ENCODE peak calls at places on chromosome 15, in nine cellular contexts. R is activated T-cell treated with anti-CD3 and anti-CD28 coated beads, Interleukin-2, amount 50 U/mL, for 72 hours; U is T-helper 1 cell; S is transverse colon; D is CD8-positive, alpha-beta T cell; Y is stimulated activated CD4-positive, alpha-beta T cell treated with anti-CD3 and anti-CD28 coated beads, TNF-alpha, amount 100 ng/mL, for 1 hour; T is iris pigment epithelial cell; K is lower lobe of right lung; G is tibial artery. B is an unnamed sample.
A peak's percentile ranks its signal among the peaks of the same experiment; 100 is the strongest.

GRCh38 chr15:59680346-59680745 is 8.8 kb downstream of the BNIP2 start:
- DNase-seq in S (no peak), R (no peak), Y (no peak), G (no peak), K (no peak), D (no peak), U (no peak), T (no peak), B (no peak)

GRCh38 chr15:62163847-62164499 is 1.1 kb downstream of the C2CD4B start:
- DNase-seq in Y (no peak), D (no peak), U (no peak), T (no peak), G (no peak), S (peak; percentile 14), K (peak; percentile 40), R (no peak), B (no peak)

GRCh38 chr15:88115529-88116152 is 140.9 kb downstream of the NTRK3 start:
- DNase-seq in Y (no peak), R (no peak), D (no peak), T (no peak), U (no peak), S (peak; percentile 42), G (no peak), K (no peak), B (no peak)

GRCh38 chr15:88635343-88635742 is 3.5 kb upstream of the ISG20 start:
- DNase-seq in K (no peak), D (no peak), Y (no peak), G (no peak), U (no peak), S (peak; percentile 57), R (no peak), T (peak; percentile 76), B (no peak)

GRCh38 chr15:58477228-58477627 is 45.4 kb downstream of the LIPC start:
- DNase-seq in K (no peak), T (no peak), D (no peak), G (no peak), Y (no peak), S (no peak), R (no peak), U (no peak), B (no peak)

GRCh38 chr15:76470691-76471090 is 134.1 kb downstream of the ISL2 start:
- DNase-seq in G (no peak), K (no peak), R (no peak), D (no peak), Y (no peak), S (no peak), T (peak; percentile 65), U (no peak), B (peak; percentile 76)

GRCh38 chr15:59377940-59378339 is 5.3 kb upstream of the MYO1E start:
- DNase-seq in D (no peak), S (no peak), T (no peak), R (no peak), U (no peak), K (no peak), G (no peak), Y (no peak), B (no peak)

GRCh38 chr15:89093509-89093908 is 5.3 kb downstream of the ABHD2 start:
- DNase-seq in G (no peak), D (no peak), R (no peak), Y (no peak), U (no peak), S (no peak), T (no peak), K (no peak), B (no peak)

GRCh38 chr15:74542192-74543042 is 1.4 kb downstream of the ARID3B start:
- DNase-seq in R (no peak), S (no peak), D (no peak), G (no peak), U (no peak), K (no peak), Y (no peak), T (no peak), B (no peak)

GRCh38 chr15:39542385-39543065 is 38.4 kb upstream of the THBS1 start:
- DNase-seq in R (no peak), S (no peak), Y (no peak), K (no peak), D (no peak), T (no peak), U (no peak), G (no peak), B (no peak)

GRCh38 chr15:34217587-34218225 is 7.1 kb upstream of the EMC4 start:
- DNase-seq in R (no peak), K (no peak), D (no peak), S (no peak), Y (no peak), T (peak; percentile 19), U (no peak), G (no peak), B (no peak)

GRCh38 chr15:57213783-57214366 is 162.4 kb upstream of the CGNL1 start:
- DNase-seq in R (no peak), D (no peak), Y (no peak), U (no peak), G (no peak), K (no peak), S (no peak), T (peak; percentile 68), B (no peak)

GRCh38 chr15:60751985-60752952 is 273.3 kb upstream of the ICE2 start:
- DNase-seq in U (no peak), S (peak; percentile 29), D (no peak), R (no peak), T (peak; percentile 98), Y (no peak), K (no peak), G (peak; percentile 58), B (peak; percentile 46)

GRCh38 chr15:54500330-54500729 is 522.1 kb downstream of the UNC13C start:
- DNase-seq in U (no peak), D (no peak), Y (no peak), K (no peak), R (no peak), G (no peak), T (no peak), S (no peak), B (no peak)

GRCh38 chr15:98931001-98931400 is 76.6 kb downstream of the PGPEP1L start:
- DNase-seq in S (no peak), T (no peak), R (no peak), U (no peak), D (no peak), Y (no peak), G (no peak), K (no peak), B (no peak)

GRCh38 chr15:71752604-71753289 is 57.6 kb upstream of the NR2E3 start:
- DNase-seq in T (peak; percentile 97), R (peak; percentile 28), K (no peak), G (no peak), U (no peak), Y (no peak), D (no peak), S (peak; percentile 84), B (peak; percentile 99)

GRCh38 chr15:64898406-64898805 is 13.3 kb upstream of the ANKDD1A start:
- DNase-seq in R (no peak), T (no peak), D (no peak), S (no peak), G (no peak), Y (no peak), K (no peak), U (no peak), B (no peak)

GRCh38 chr15:64596701-64597468 is 136.5 kb downstream of the ZNF609 start:
- DNase-seq in T (peak; percentile 68), S (no peak), G (no peak), Y (no peak), U (no peak), K (no peak), R (peak; percentile 15), D (no peak), B (no peak)

GRCh38 chr15:68028137-68028771 is 25.9 kb upstream of the PIAS1 start:
- DNase-seq in S (no peak), Y (no peak), G (no peak), T (no peak), U (no peak), D (no peak), R (no peak), K (no peak), B (no peak)

GRCh38 chr15:82178061-82178460 is 84.5 kb downstream of the EFL1 start:
- DNase-seq in K (no peak), T (peak; percentile 94), G (no peak), Y (no peak), D (no peak), U (no peak), S (no peak), R (no peak), B (peak; percentile 59)

GRCh38 chr15:90839187-90840071 is 29.0 kb upstream of the FURIN start:
- DNase-seq in G (no peak), S (peak; percentile 75), D (no peak), T (peak; percentile 10), K (peak; percentile 74), R (no peak), U (no peak), Y (no peak), B (peak; percentile 72)

GRCh38 chr15:73924258-73924921 is 1.9 kb upstream of the LOXL1 start:
- DNase-seq in T (peak; percentile 91), Y (no peak), K (peak; percentile 28), G (peak; percentile 47), S (no peak), D (no peak), R (peak; percentile 44), U (no peak), B (peak; percentile 74)

GRCh38 chr15:25469377-25469776 is 30.6 kb upstream of the UBE3A start:
- DNase-seq in K (no peak), G (no peak), Y (no peak), S (no peak), T (peak; percentile 16), R (no peak), U (no peak), D (no peak), B (no peak)

GRCh38 chr15:75823860-75824613 is 19.2 kb upstream of the UBE2Q2 start:
- DNase-seq in K (no peak), Y (no peak), D (no peak), T (no peak), U (no peak), G (no peak), S (no peak), R (no peak), B (no peak)

GRCh38 chr15:74696398-74696729 is 540 bp upstream of the EDC3 start:
- DNase-seq in Y (no peak), T (no peak), U (no peak), G (no peak), S (no peak), R (no peak), D (no peak), K (no peak), B (no peak)

GRCh38 chr15:98503970-98504369 is 144.4 kb upstream of the IGF1R start:
- DNase-seq in U (no peak), S (no peak), K (no peak), D (no peak), Y (no peak), G (peak; percentile 62), R (no peak), T (peak; percentile 9), B (no peak)

B was measured in astrocyte of the cerebellum.